ENCODE peak calls at places on chromosomes 7 and 10, in four cellular contexts. V is HepG2, D is K562, F is WTC11. I is an unnamed sample.

GRCh38 chr10:5458949-5459747 is 40.2 kb downstream of the CALML5 start:
- DNase-seq in V (no peak), D (no peak), F (no peak), I (no peak)

GRCh38 chr10:132155723-132156381 is 30.9 kb upstream of the DPYSL4 start:
- DNase-seq in V (no peak), D (no peak), F (no peak), I (no peak)

GRCh38 chr7:29337628-29338116 is 143.1 kb downstream of the CHN2 start:
- DNase-seq in V (no peak), D (no peak), F (no peak), I (no peak)

GRCh38 chr7:25726682-25727357 is 425.2 kb upstream of the NFE2L3 start:
- DNase-seq in V (no peak), D (no peak), F (no peak), I (peak)

GRCh38 chr10:70053212-70053895 is 708 bp downstream of the MACROH2A2 start:
- DNase-seq in V (no peak), D (no peak), F (peak), I (peak)

GRCh38 chr7:98107313-98107691 is 640 bp downstream of the LMTK2 start:
- DNase-seq in V (no peak), D (peak), F (peak), I (peak)

GRCh38 chr10:116721991-116722392 is 20.4 kb downstream of the HSPA12A start:
- DNase-seq in V (no peak), D (no peak), F (no peak), I (no peak)

GRCh38 chr10:106971411-106971831 is 193.1 kb downstream of the SORCS1 start:
- DNase-seq in V (no peak), D (no peak), F (no peak), I (no peak)

GRCh38 chr7:95798401-95798930 is 26.1 kb downstream of the DYNC1I1 start:
- DNase-seq in V (no peak), D (no peak), F (no peak), I (no peak)

GRCh38 chr10:43226851-43227845 is 39.7 kb downstream of the RASGEF1A start:
- DNase-seq in V (no peak), D (no peak), F (peak), I (no peak)

GRCh38 chr10:72659694-72660093 is 32.2 kb upstream of the MCU start:
- DNase-seq in V (peak), D (no peak), F (no peak), I (no peak)

GRCh38 chr10:123888751-123889150 is 2.9 kb downstream of the CPXM2 start:
- DNase-seq in V (no peak), D (no peak), F (no peak), I (no peak)

GRCh38 chr10:48527691-48528212 is 77.1 kb downstream of the ARHGAP22 start:
- DNase-seq in V (no peak), D (no peak), F (no peak), I (no peak)

GRCh38 chr7:111137296-111138195 is 46.6 kb downstream of the LRRN3 start:
- DNase-seq in V (no peak), D (no peak), F (no peak), I (no peak)

GRCh38 chr10:72800000-72800740 is 93.4 kb upstream of the OIT3 start:
- DNase-seq in V (peak), D (peak), F (no peak), I (peak)

GRCh38 chr10:132905661-132906060 is 36.7 kb downstream of the CFAP46 start:
- DNase-seq in V (no peak), D (no peak), F (peak), I (no peak)

GRCh38 chr7:28573059-28573553 is 160.8 kb downstream of the CREB5 start:
- DNase-seq in V (peak), D (no peak), F (no peak), I (no peak)

GRCh38 chr7:135743907-135744789 is 4.5 kb downstream of the FAM180A start:
- DNase-seq in V (no peak), D (no peak), F (no peak), I (no peak)

GRCh38 chr7:135745702-135746312 is 2.8 kb downstream of the FAM180A start:
- DNase-seq in V (no peak), D (no peak), F (no peak), I (no peak)

GRCh38 chr7:135744938-135745701 is 3.5 kb downstream of the FAM180A start:
- DNase-seq in V (no peak), D (no peak), F (no peak), I (no peak)

GRCh38 chr7:135747366-135747765 is 1.2 kb downstream of the FAM180A start:
- DNase-seq in V (no peak), D (no peak), F (no peak), I (no peak)

GRCh38 chr7:135748770-135749169 is at the start of gene FAM180A:
- DNase-seq in V (no peak), D (no peak), F (no peak), I (no peak)
- TF ChIP-seq ELF4 in V (no peak), D (no peak), F (no peak), I (no peak)

DNA sequence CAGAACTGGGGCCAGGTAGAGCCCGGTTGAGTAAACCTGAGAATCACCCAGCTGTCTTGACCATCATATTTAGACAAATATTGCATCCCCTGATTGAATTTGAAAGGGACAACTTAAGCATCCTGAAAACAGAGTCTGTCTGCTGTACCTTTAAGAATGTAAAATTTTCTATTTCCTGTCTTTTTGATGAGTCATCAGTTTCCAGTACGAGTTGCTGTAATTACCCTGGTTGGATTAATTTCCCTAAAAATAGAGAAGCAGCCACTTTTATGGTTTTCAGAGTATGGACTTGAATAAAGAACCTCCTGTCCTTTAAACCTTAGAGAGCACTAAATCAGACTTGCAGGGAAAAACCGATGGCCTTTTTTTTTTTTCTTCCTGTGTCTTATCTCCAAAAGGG is 164.6 kb upstream of the SH2B2 start:
- DNase-seq in V (no peak), D (no peak), F (no peak), I (no peak)
- TF ChIP-seq ELF4 in V (no peak), D (no peak), F (no peak), I (no peak)

DNA sequence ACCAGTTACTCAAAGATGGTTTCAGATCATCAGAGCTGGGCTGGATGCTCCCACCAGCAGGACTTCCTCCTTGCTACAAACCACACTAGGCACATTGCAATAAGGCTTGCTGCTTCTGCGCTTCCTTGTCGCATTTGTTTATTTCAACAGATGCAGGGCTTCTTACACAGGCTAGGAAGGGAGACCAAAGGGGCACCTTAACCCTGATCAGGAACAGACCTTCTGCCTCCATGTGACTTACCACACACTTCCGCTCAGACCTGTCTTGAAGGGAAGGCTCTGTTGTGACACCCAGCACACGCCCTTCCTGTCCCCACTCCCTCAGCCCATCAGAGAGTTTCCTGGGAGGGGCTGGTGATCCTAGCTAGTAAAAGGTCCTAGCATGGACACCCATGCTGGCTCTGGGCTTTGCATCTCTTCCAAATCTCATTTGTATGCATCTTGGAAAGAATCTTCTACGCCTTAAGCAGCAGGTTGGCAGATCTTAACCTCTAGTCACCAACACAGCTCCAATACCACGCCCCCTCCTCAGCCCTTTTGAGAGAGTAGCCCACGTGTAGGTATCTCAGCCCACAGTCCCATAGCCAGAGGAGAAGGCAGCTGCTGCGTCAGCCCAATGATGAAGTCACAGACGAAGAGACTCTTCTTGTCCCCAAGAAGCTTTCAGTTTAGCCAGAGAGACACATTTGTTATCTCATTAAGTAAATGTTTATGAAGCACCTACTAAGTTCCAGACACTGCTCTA is 47.1 kb upstream of the SVIL start:
- DNase-seq in V (no peak), D (no peak), F (no peak), I (no peak)
- TF ChIP-seq ELF4 in V (no peak), D (no peak), F (no peak), I (no peak)

DNA sequence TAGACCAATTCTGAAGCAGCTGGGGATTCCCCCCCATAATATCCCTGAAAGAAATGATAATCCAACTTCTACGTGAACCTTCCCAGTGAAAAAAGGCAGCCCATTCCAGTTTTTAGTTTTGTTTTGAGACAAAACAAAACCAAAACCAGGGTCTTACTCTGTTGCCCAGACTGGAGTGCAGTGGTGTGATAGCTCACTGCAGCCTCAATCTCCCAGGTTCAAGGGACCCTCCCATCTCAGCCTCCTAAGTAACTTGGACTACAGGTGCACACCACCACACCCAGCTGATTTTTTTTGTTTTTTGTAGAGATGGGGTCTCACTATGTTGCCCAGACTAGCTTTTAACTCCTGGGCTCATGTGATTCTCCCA is 12.5 kb upstream of the ARPC1A start:
- DNase-seq in V (no peak), D (no peak), F (no peak), I (no peak)
- TF ChIP-seq ELF4 in V (no peak), D (no peak), F (no peak), I (no peak)

GRCh38 chr7:23106491-23106800 is 861 bp downstream of the KLHL7 start:
- DNase-seq in V (no peak), D (no peak), F (no peak), I (no peak)
- TF ChIP-seq ELF4 in V (no peak), D (no peak), F (no peak), I (no peak)

GRCh38 chr7:84060000-84060399 is 134.6 kb downstream of the SEMA3A start:
- DNase-seq in V (no peak), D (no peak), F (no peak), I (no peak)
- TF ChIP-seq ELF4 in V (no peak), D (no peak), F (no peak), I (no peak)

I was measured in HEK293T.